ENCODE peak calls at places on chromosomes 12 and 14, in five cellular contexts. P is Karpas-422, Z is PC-3, H is IMR-90, K is astrocyte. E is an unnamed sample. For H3K9me3, the result is how much of the 10 kb centered on the place peaks cover.

GRCh38 chr14:106039400-106039799 is 513.0 kb downstream of the TMEM121 start:
- DNase-seq in K (no peak), H (no peak), P (peak), Z (peak), E (no peak)

GRCh38 chr12:103962493-103962892 is 3.2 kb upstream of the TDG start:
- DNase-seq in H (no peak), K (no peak), P (peak), Z (no peak), E (no peak)

GRCh38 chr14:91350483-91350812 is 67.2 kb downstream of the CCDC88C start:
- DNase-seq in Z (no peak), H (no peak), K (no peak), P (no peak), E (no peak)

GRCh38 chr12:12673296-12673695 is 22.7 kb downstream of the GPR19 start:
- DNase-seq in Z (peak), H (peak), K (no peak), P (no peak), E (no peak)

GRCh38 chr14:92557544-92557912 is 43.9 kb downstream of the RIN3 start:
- DNase-seq in H (no peak), P (no peak), K (no peak), Z (no peak), E (no peak)

GRCh38 chr12:82099216-82099615 is 259.0 kb downstream of the CCDC59 start:
- DNase-seq in K (peak), H (no peak), Z (no peak), P (no peak), E (no peak)

GRCh38 chr14:20476795-20477194 is 7.6 kb downstream of the PNP start:
- DNase-seq in K (no peak), P (no peak), Z (no peak), H (no peak), E (no peak)

GRCh38 chr12:27907766-27908165 is 64.8 kb downstream of the PTHLH start:
- DNase-seq in Z (peak), K (peak), H (peak), P (no peak), E (peak)

GRCh38 chr14:31880935-31881334 is 196.2 kb upstream of the ARHGAP5 start:
- DNase-seq in H (peak), P (no peak), Z (peak), K (peak), E (peak)

GRCh38 chr14:20714593-20715250 is 26.2 kb downstream of the ANG start:
- DNase-seq in H (peak), K (no peak), Z (peak), P (no peak), E (no peak)

GRCh38 chr12:125544979-125545378 is 479.7 kb downstream of the AACS start:
- DNase-seq in H (no peak), K (no peak), Z (no peak), P (no peak), E (no peak)

GRCh38 chr14:37598973-37599526 is 3.6 kb downstream of the TTC6 start:
- DNase-seq in H (no peak), Z (no peak), P (no peak), K (no peak), E (no peak)
- H3K9me3 ChIP-seq in H (under half), Z (under half), P (under half), K (under half), E (under half)

GRCh38 chr14:99728981-99729451 is 44.9 kb downstream of the CYP46A1 start:
- DNase-seq in P (no peak), H (no peak), K (no peak), Z (no peak), E (no peak)

GRCh38 chr14:99731536-99732435 is 47.7 kb downstream of the CYP46A1 start:
- DNase-seq in K (no peak), Z (no peak), H (no peak), P (no peak), E (no peak)

GRCh38 chr14:99729991-99730875 is 46.1 kb downstream of the CYP46A1 start:
- DNase-seq in K (no peak), Z (peak), H (peak), P (peak), E (peak)

GRCh38 chr14:99732436-99733220 is 48.5 kb downstream of the CYP46A1 start:
- DNase-seq in H (no peak), Z (no peak), P (no peak), K (no peak), E (no peak)

GRCh38 chr14:99730876-99731351 is 46.8 kb downstream of the CYP46A1 start:
- DNase-seq in H (no peak), Z (no peak), P (no peak), K (no peak), E (no peak)
- H3K9ac ChIP-seq in H (peak), Z (no peak), P (no peak), K (peak), E (no peak)

GRCh38 chr12:34346372-34347034 is 324.2 kb downstream of the ALG10 start:
- DNase-seq in Z (peak), P (no peak), K (no peak), H (no peak), E (no peak)

GRCh38 chr12:34344851-34345522 is 322.7 kb downstream of the ALG10 start:
- DNase-seq in H (no peak), P (no peak), K (no peak), Z (no peak), E (no peak)

GRCh38 chr12:34343766-34344165 is 321.5 kb downstream of the ALG10 start:
- DNase-seq in K (no peak), P (no peak), H (no peak), Z (no peak), E (no peak)

GRCh38 chr12:34347367-34347766 is 325.1 kb downstream of the ALG10 start:
- DNase-seq in K (no peak), Z (peak), P (peak), H (no peak), E (no peak)

GRCh38 chr12:34345801-34346200 is 323.5 kb downstream of the ALG10 start:
- DNase-seq in K (no peak), Z (peak), P (no peak), H (no peak), E (no peak)
- H3K9me3 ChIP-seq in K (under half), Z (under half), P (under half), H (under half), E (under half)

GRCh38 chr12:111980598-111980997 is 32.4 kb downstream of the TMEM116 start:
- DNase-seq in K (no peak), Z (no peak), P (peak), H (no peak), E (no peak)

GRCh38 chr12:111984820-111985219 is 28.1 kb downstream of the TMEM116 start:
- DNase-seq in H (no peak), K (no peak), P (no peak), Z (no peak), E (no peak)
- H3K9ac ChIP-seq in H (no peak), K (no peak), P (no peak), Z (no peak), E (no peak)

DNA sequence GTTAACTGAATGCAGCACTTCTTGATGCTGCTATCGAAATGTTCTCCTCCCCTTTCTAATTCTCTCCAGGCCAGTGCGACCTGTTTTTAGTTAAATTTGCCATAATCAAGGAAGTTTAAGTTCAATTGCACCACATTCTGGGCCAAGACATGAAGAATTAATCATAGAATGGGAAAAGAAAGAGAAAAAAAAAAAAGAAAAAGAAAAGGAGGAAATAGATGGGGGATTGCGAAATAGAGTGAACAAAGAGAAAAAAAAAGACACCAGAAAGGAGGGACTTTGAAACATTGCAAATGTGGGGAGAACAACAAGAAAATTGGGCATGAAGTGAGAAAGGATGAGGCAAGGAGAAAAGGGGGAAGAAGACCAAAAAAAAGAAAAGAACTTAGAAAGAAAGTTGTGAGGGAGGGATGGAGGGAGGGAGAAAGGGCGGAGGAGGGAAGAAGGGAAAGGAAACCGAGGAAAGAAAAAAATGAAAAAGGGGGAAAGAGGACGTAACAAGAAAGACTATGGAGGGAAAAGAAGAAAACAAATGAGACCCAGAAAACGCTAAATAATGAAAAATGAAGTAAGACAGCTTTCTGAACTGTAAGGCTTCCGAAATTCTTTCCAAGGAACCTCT is 32.8 kb upstream of the TBX5 start:
- DNase-seq in Z (no peak), H (no peak), P (no peak), K (no peak), E (no peak)
- H3K9me3 ChIP-seq in Z (under half), H (under half), P (under half), K (under half), E (under half)

GRCh38 chr12:120725659-120726509 is at the start of gene ACADS:
- DNase-seq in K (peak), Z (peak), P (peak), H (peak), E (peak)

GRCh38 chr12:120724720-120725119 is 906 bp upstream of the ACADS start:
- DNase-seq in Z (no peak), K (no peak), P (no peak), H (no peak), E (no peak)

GRCh38 chr12:120726961-120727360 is 1.3 kb downstream of the ACADS start:
- DNase-seq in K (no peak), Z (no peak), H (no peak), P (no peak), E (no peak)

GRCh38 chr12:120725151-120725658 is 421 bp upstream of the ACADS start:
- DNase-seq in P (no peak), K (no peak), Z (no peak), H (no peak), E (no peak)

DNA sequence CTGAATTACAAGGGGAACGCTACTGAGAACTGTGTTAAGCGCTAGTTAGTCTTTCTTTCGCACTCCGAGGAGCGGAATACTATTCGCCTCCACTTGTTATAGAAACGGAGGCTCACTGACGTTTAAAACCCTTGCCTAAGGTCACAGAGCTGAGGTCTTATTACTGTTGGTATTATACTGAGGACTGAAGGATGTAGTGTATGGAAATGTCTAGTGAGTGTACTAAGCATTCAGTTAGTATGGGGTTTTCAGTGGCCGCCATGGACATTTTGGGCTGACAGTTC is 826 bp downstream of the ACADS start:
- DNase-seq in H (no peak), K (no peak), P (no peak), Z (no peak), E (no peak)
- H3K9ac ChIP-seq in H (no peak), K (no peak), P (peak), Z (no peak), E (peak)